ENCODE peak calls at places on chromosomes 4 and X, in six cellular contexts. W is mammary epithelial cell; E is progenitor cell of endocrine pancreas; P is GM23248; D is activated CD4-positive, alpha-beta T cell treated with anti-CD3 and anti-CD28 coated beads, Interleukin-2, amount 50 U/mL, for 24 hours; A is activated naive CD4-positive, alpha-beta T cell treated with Interleukin-2 at 50 U/mL for 16 hours. I is an unnamed sample.

GRCh38 chrX:36431819-36432218 is 512.3 kb downstream of the CFAP47 start:
- DNase-seq in W (peak), A (no peak), D (no peak), E (no peak), P (peak), I (no peak)

GRCh38 chrX:6227445-6227820 is 1.2 kb downstream of the NLGN4X start:
- DNase-seq in E (no peak), A (no peak), W (no peak), P (no peak), D (no peak), I (no peak)

GRCh38 chrX:110569506-110569905 is 210.9 kb downstream of the RTL9 start:
- DNase-seq in P (peak), W (peak), D (no peak), E (no peak), A (no peak), I (no peak)

GRCh38 chrX:96906741-96907140 is 23.0 kb downstream of the RPA4 start:
- DNase-seq in E (no peak), P (peak), D (no peak), W (peak), A (no peak), I (no peak)

GRCh38 chrX:3181846-3182245 is 140.6 kb downstream of the ARSF start:
- DNase-seq in P (no peak), E (no peak), D (no peak), W (no peak), A (no peak), I (no peak)

GRCh38 chr4:1092026-1092982 is 21.1 kb downstream of the RNF212 start:
- DNase-seq in D (no peak), P (peak), A (no peak), W (no peak), E (no peak), I (no peak)

GRCh38 chrX:24259544-24260240 is 54.2 kb downstream of the SUPT20HL2 start:
- DNase-seq in P (peak), W (peak), D (peak), A (no peak), E (no peak), I (peak)

GRCh38 chr4:128524311-128524710 is 236.7 kb upstream of the PGRMC2 start:
- DNase-seq in W (peak), A (no peak), E (no peak), D (no peak), P (peak), I (no peak)

GRCh38 chr4:7642764-7643495 is 208.2 kb upstream of the PSAPL1 start:
- DNase-seq in E (no peak), W (no peak), D (no peak), A (no peak), P (no peak), I (no peak)

GRCh38 chr4:79445371-79445781 is 37.3 kb upstream of the GK2 start:
- DNase-seq in A (no peak), E (no peak), P (peak), D (no peak), W (no peak), I (no peak)

GRCh38 chrX:12956704-12957541 is 18.0 kb upstream of the TMSB4X start:
- DNase-seq in A (peak), D (no peak), W (peak), P (peak), E (no peak), I (peak)

GRCh38 chr4:114019276-114019971 is 40.0 kb upstream of the ARSJ start:
- DNase-seq in A (no peak), P (peak), W (peak), E (no peak), D (no peak), I (no peak)

GRCh38 chr4:140839888-140840790 is 84.0 kb upstream of the TBC1D9 start:
- DNase-seq in E (no peak), W (no peak), D (no peak), P (no peak), A (no peak), I (no peak)

GRCh38 chr4:139655116-139655515 is 10.5 kb upstream of the MGST2 start:
- DNase-seq in E (no peak), D (no peak), W (peak), A (no peak), P (peak), I (peak)

GRCh38 chrX:16869393-16870094 is 618 bp downstream of the RBBP7 start:
- DNase-seq in W (peak), D (no peak), A (peak), E (peak), P (peak), I (peak)

GRCh38 chrX:9728271-9728670 is 37.4 kb downstream of the GPR143 start:
- DNase-seq in E (no peak), A (no peak), P (no peak), W (no peak), D (no peak), I (no peak)

GRCh38 chrX:48684134-48684533 is 535 bp downstream of the WAS start:
- DNase-seq in A (no peak), P (no peak), D (no peak), W (no peak), E (no peak), I (no peak)

GRCh38 chr4:185565696-185566095 is 30.4 kb upstream of the PDLIM3 start:
- DNase-seq in D (no peak), P (no peak), A (no peak), W (no peak), E (no peak), I (no peak)

GRCh38 chr4:164485169-164485568 is 268.8 kb upstream of the SMIM31 start:
- DNase-seq in A (no peak), P (no peak), D (no peak), E (no peak), W (no peak), I (no peak)

GRCh38 chrX:40423299-40423698 is 157.5 kb upstream of the ATP6AP2 start:
- DNase-seq in W (peak), D (no peak), E (no peak), P (peak), A (no peak), I (no peak)

GRCh38 chr4:75723117-75723801 is 1.1 kb upstream of the USO1 start:
- DNase-seq in W (peak), E (no peak), P (peak), A (no peak), D (no peak), I (no peak)

GRCh38 chr4:121817006-121817405 is 6.7 kb downstream of the CCNA2 start:
- DNase-seq in E (no peak), W (no peak), P (no peak), A (no peak), D (no peak), I (no peak)

GRCh38 chr4:184453402-184454160 is 20.8 kb downstream of the IRF2 start:
- DNase-seq in W (peak), D (peak), P (peak), E (no peak), A (peak), I (peak)

GRCh38 chr4:56264861-56265260 is 122.4 kb downstream of the AASDH start:
- DNase-seq in W (no peak), P (no peak), E (no peak), D (no peak), A (no peak), I (no peak)

GRCh38 chr4:6987566-6987920 is 55.6 kb upstream of the TADA2B start:
- DNase-seq in A (no peak), D (no peak), E (no peak), W (peak), P (peak), I (no peak)

GRCh38 chr4:25813705-25814104 is 49.1 kb downstream of the SEL1L3 start:
- DNase-seq in A (no peak), E (no peak), W (peak), P (peak), D (no peak), I (no peak)

GRCh38 chrX:107968623-107969022 is 13.5 kb downstream of the TEX13B start:
- DNase-seq in D (no peak), P (no peak), W (peak), A (no peak), E (no peak), I (no peak)

GRCh38 chr4:33709247-33709646 is 2535.1 kb downstream of the ARAP2 start:
- DNase-seq in A (no peak), P (peak), D (no peak), W (peak), E (no peak), I (no peak)

GRCh38 chr4:90240333-90240732 is 113.1 kb downstream of the CCSER1 start:
- DNase-seq in P (no peak), E (no peak), A (no peak), D (no peak), W (no peak), I (no peak)

GRCh38 chrX:101602077-101602476 is 15.7 kb downstream of the ARMCX6 start:
- DNase-seq in P (peak), D (no peak), W (no peak), A (no peak), E (no peak), I (no peak)

GRCh38 chrX:110418220-110418856 is 59.7 kb downstream of the RTL9 start:
- DNase-seq in D (no peak), P (peak), A (no peak), W (no peak), E (peak), I (no peak)

GRCh38 chr4:87853891-87854290 is 21.1 kb downstream of the MEPE start:
- DNase-seq in A (no peak), D (no peak), P (no peak), W (no peak), E (no peak), I (no peak)

GRCh38 chr4:58357947-58358346 is 1247.8 kb upstream of the IGFBP7 start:
- DNase-seq in E (no peak), D (no peak), P (no peak), W (no peak), A (no peak), I (no peak)

I was measured in T-helper 2 cell treated with Interferon-gamma antibody and Interleukin-4, amounts not matched to agents 5 μg/mL and 100 μg/mL, for 36 hours.